ENCODE peak calls at places on chromosomes 13 and 19, in six cellular contexts. V is RKO; N is GM12891; G is transverse colon; K is T-helper 1 cell; A is stimulated activated CD4-positive, alpha-beta T cell treated with anti-CD3 and anti-CD28 coated beads, Interleukin-4, amount 100 ng/mL, for 1 hour. L is an unnamed sample.

GRCh38 chr19:1911995-1912394 is 6.8 kb downstream of the ADAT3 start:
- DNase-seq in V (no peak), N (no peak), G (peak; percentile 89), K (no peak), A (no peak), L (no peak)

GRCh38 chr19:16497837-16498236 is 1.6 kb downstream of the C19orf44 start:
- DNase-seq in V (no peak), N (no peak), G (no peak), K (no peak), A (no peak), L (no peak)

GRCh38 chr13:70054572-70054971 is 53.1 kb upstream of the ATXN8OS start:
- DNase-seq in V (no peak), N (no peak), G (no peak), K (no peak), A (no peak), L (no peak)

GRCh38 chr13:51315658-51316057 is 23.8 kb upstream of the SERPINE3 start:
- DNase-seq in V (no peak), N (no peak), G (no peak), K (no peak), A (no peak), L (no peak)

GRCh38 chr19:12833747-12834417 is 497 bp downstream of the RTBDN start:
- DNase-seq in V (peak; percentile 53), N (no peak), G (peak; percentile 19), K (peak; percentile 38), A (peak; percentile 41), L (no peak)

GRCh38 chr19:43315851-43316250 is 37.6 kb upstream of the CD177 start:
- DNase-seq in V (no peak), N (no peak), G (no peak), K (no peak), A (no peak), L (no peak)

GRCh38 chr13:79501538-79502232 is 20.7 kb downstream of the NDFIP2 start:
- DNase-seq in V (no peak), N (no peak), G (no peak), K (no peak), A (no peak), L (no peak)

GRCh38 chr13:101998129-101998528 is 403.7 kb downstream of the FGF14 start:
- DNase-seq in V (no peak), N (no peak), G (no peak), K (no peak), A (no peak), L (no peak)

GRCh38 chr13:49584771-49585182 is 581 bp downstream of the RCBTB1 start:
- DNase-seq in V (peak; percentile 48), N (no peak), G (no peak), K (no peak), A (no peak), L (no peak)

GRCh38 chr19:6412111-6412999 is 12.3 kb downstream of the KHSRP start:
- DNase-seq in V (no peak), N (peak; percentile 69), G (peak; percentile 71), K (peak; percentile 36), A (peak; percentile 57), L (no peak)

GRCh38 chr19:310781-311496 is 19.7 kb upstream of the PLPP2 start:
- DNase-seq in V (no peak), N (no peak), G (no peak), K (no peak), A (no peak), L (no peak)

GRCh38 chr19:49294401-49294800 is 30.6 kb downstream of the SLC6A16 start:
- DNase-seq in V (no peak), N (no peak), G (no peak), K (no peak), A (no peak), L (no peak)

GRCh38 chr13:24392972-24393371 is 83.6 kb downstream of the C1QTNF9 start:
- DNase-seq in V (no peak), N (no peak), G (no peak), K (no peak), A (no peak), L (no peak)

GRCh38 chr19:7500811-7501450 is 12.1 kb upstream of the PEX11G start:
- DNase-seq in V (peak; percentile 89), N (peak; percentile 68), G (peak; percentile 74), K (no peak), A (peak; percentile 62), L (no peak)

GRCh38 chr19:16373079-16373478 is 48.5 kb downstream of the KLF2 start:
- DNase-seq in V (no peak), N (no peak), G (no peak), K (no peak), A (no peak), L (no peak)

GRCh38 chr13:40668335-40668734 is 1.9 kb upstream of the FOXO1 start:
- DNase-seq in V (no peak), N (peak; percentile 41), G (peak; percentile 50), K (no peak), A (no peak), L (peak; percentile 14)

GRCh38 chr19:29367701-29368306 is 154.9 kb upstream of the UQCRFS1 start:
- DNase-seq in V (no peak), N (no peak), G (no peak), K (no peak), A (no peak), L (no peak)